ENCODE peak calls at places on chromosome 1, in nine cellular contexts. D is fibroblast of villous mesenchyme; V is HT-29; L is naive thymus-derived CD4-positive, alpha-beta T cell; F is Calu3; U is ascending aorta; E is activated T-helper 1 cell treated with Interleukin-2 at 50 U/mL for 16 hours; X is HEK293T; A is stimulated activated CD4-positive, alpha-beta T cell treated with anti-CD3 and anti-CD28 coated beads, Interleukin-4, amount 100 ng/mL, for 48 hours. G is an unnamed sample.

GRCh38 chr1:27830621-27831424 is at the start of gene PPP1R8:
- DNase-seq in E (peak; percentile 86), U (peak; percentile 95), A (peak; percentile 91), L (peak; percentile 86), F (peak; percentile 88), X (peak; percentile 99), V (peak; percentile 97), D (peak; percentile 96), G (peak; percentile 62)

GRCh38 chr1:225899044-225899925 is 10.3 kb upstream of the LEFTY1 start:
- DNase-seq in A (no peak), X (no peak), V (no peak), F (no peak), D (no peak), L (no peak), U (no peak), E (no peak), G (no peak)

GRCh38 chr1:213996320-213997022 is 8.7 kb downstream of the PROX1 start:
- DNase-seq in D (no peak), L (no peak), X (no peak), F (no peak), E (no peak), A (no peak), V (no peak), U (no peak), G (no peak)

GRCh38 chr1:11450310-11450709 is 28.6 kb upstream of the DISP3 start:
- DNase-seq in V (no peak), F (no peak), X (no peak), U (no peak), E (no peak), D (no peak), A (no peak), L (no peak), G (no peak)

GRCh38 chr1:201877877-201878339 is 10.8 kb upstream of the SHISA4 start:
- DNase-seq in E (no peak), X (peak; percentile 69), F (peak; percentile 51), U (peak; percentile 76), V (peak; percentile 58), D (peak; percentile 61), L (no peak), A (no peak), G (no peak)

GRCh38 chr1:64748222-64748621 is 3.3 kb downstream of the RAVER2 start:
- DNase-seq in F (no peak), V (no peak), E (no peak), L (no peak), D (no peak), X (no peak), U (no peak), A (no peak), G (no peak)

GRCh38 chr1:202155478-202156021 is 4.9 kb downstream of the PTPN7 start:
- DNase-seq in F (peak; percentile 84), V (peak; percentile 79), E (no peak), X (no peak), U (no peak), L (no peak), D (peak; percentile 24), A (no peak), G (no peak)

GRCh38 chr1:169890761-169891538 is 2.7 kb downstream of the SCYL3 start:
- DNase-seq in V (peak; percentile 94), X (peak; percentile 18), A (no peak), E (no peak), U (no peak), L (peak; percentile 34), D (no peak), F (peak; percentile 75), G (no peak)

GRCh38 chr1:53137729-53138128 is 4.7 kb downstream of the SLC1A7 start:
- DNase-seq in L (no peak), V (peak; percentile 29), X (no peak), A (no peak), U (no peak), F (no peak), D (no peak), E (no peak), G (no peak)

GRCh38 chr1:211606914-211607751 is 28.2 kb upstream of the SLC30A1 start:
- DNase-seq in V (no peak), F (no peak), E (no peak), A (no peak), X (no peak), U (no peak), D (peak; percentile 95), L (no peak), G (no peak)

GRCh38 chr1:34851431-34852105 is 8.0 kb downstream of the SMIM12 start:
- DNase-seq in U (peak; percentile 91), A (no peak), V (no peak), X (no peak), D (peak; percentile 10), E (no peak), L (no peak), F (no peak), G (no peak)

GRCh38 chr1:150066838-150067183 is 765 bp upstream of the VPS45 start:
- DNase-seq in X (peak; percentile 59), U (peak; percentile 83), E (peak; percentile 1), D (no peak), L (no peak), V (peak; percentile 57), A (peak; percentile 30), F (peak; percentile 71), G (no peak)

GRCh38 chr1:212608956-212609700 is 567 bp downstream of the ATF3 start:
- DNase-seq in E (no peak), U (peak; percentile 78), D (peak; percentile 63), L (no peak), V (peak; percentile 43), A (peak; percentile 38), F (peak; percentile 77), X (peak; percentile 65), G (no peak)

GRCh38 chr1:24283326-24284155 is 35.6 kb upstream of the GRHL3 start:
- DNase-seq in L (no peak), A (no peak), V (peak; percentile 82), F (peak; percentile 39), E (no peak), X (no peak), U (no peak), D (peak; percentile 90), G (no peak)

GRCh38 chr1:201880928-201881571 is 7.6 kb upstream of the SHISA4 start:
- DNase-seq in D (no peak), L (no peak), A (no peak), V (no peak), U (no peak), X (no peak), F (no peak), E (no peak), G (no peak)

GRCh38 chr1:41620365-41621169 is 136.1 kb upstream of the EDN2 start:
- DNase-seq in F (no peak), V (no peak), E (no peak), U (no peak), A (no peak), D (no peak), X (no peak), L (no peak), G (no peak)

GRCh38 chr1:23854568-23854967 is 13.5 kb downstream of the FUCA1 start:
- DNase-seq in L (no peak), F (peak; percentile 4), D (peak; percentile 4), U (no peak), V (peak; percentile 31), A (no peak), E (no peak), X (no peak), G (no peak)

GRCh38 chr1:203213126-203213525 is 16.3 kb downstream of the CHIT1 start:
- DNase-seq in A (no peak), U (peak; percentile 30), X (no peak), F (no peak), D (no peak), L (no peak), V (no peak), E (no peak), G (no peak)

GRCh38 chr1:8708259-8708658 is 109.2 kb downstream of the RERE start:
- DNase-seq in L (no peak), A (no peak), E (no peak), D (no peak), U (no peak), X (no peak), V (no peak), F (no peak), G (no peak)

GRCh38 chr1:162711066-162711465 is 78.8 kb downstream of the DDR2 start:
- DNase-seq in L (no peak), U (no peak), V (no peak), F (no peak), D (no peak), X (no peak), E (no peak), A (no peak), G (no peak)

GRCh38 chr1:212035835-212036605 is 472 bp downstream of the DTL start:
- DNase-seq in D (peak; percentile 40), A (no peak), V (peak; percentile 55), F (no peak), U (no peak), X (no peak), L (no peak), E (no peak), G (no peak)

GRCh38 chr1:41474490-41475271 is 9.8 kb downstream of the EDN2 start:
- DNase-seq in E (no peak), X (no peak), V (no peak), A (no peak), U (peak; percentile 76), D (no peak), L (no peak), F (no peak), G (no peak)

GRCh38 chr1:155003227-155003765 is 694 bp downstream of the ZBTB7B start:
- DNase-seq in D (peak; percentile 30), V (peak; percentile 48), F (no peak), U (peak; percentile 79), E (no peak), X (no peak), L (no peak), A (no peak), G (no peak)

GRCh38 chr1:235784950-235785349 is 81.8 kb downstream of the LYST start:
- DNase-seq in F (no peak), U (no peak), D (no peak), L (no peak), V (no peak), E (no peak), A (no peak), X (no peak), G (no peak)

GRCh38 chr1:17281775-17282181 is 26.2 kb upstream of the PADI4 start:
- DNase-seq in L (no peak), X (no peak), F (no peak), E (no peak), A (no peak), D (no peak), U (no peak), V (no peak), G (no peak)

GRCh38 chr1:228315945-228316588 is 90.6 kb downstream of the TRIM11 start:
- DNase-seq in X (no peak), E (no peak), V (no peak), A (no peak), U (peak; percentile 55), D (no peak), F (no peak), L (no peak), G (no peak)

GRCh38 chr1:26858160-26858559 is 4.8 kb upstream of the SFN start:
- DNase-seq in L (no peak), U (no peak), V (no peak), A (no peak), X (no peak), E (no peak), F (no peak), D (no peak), G (no peak)

GRCh38 chr1:170776147-170776734 is 112.3 kb downstream of the PRRX1 start:
- DNase-seq in X (no peak), V (no peak), E (no peak), L (no peak), F (no peak), D (no peak), U (no peak), A (no peak), G (no peak)

G was measured in GOT3.